ENCODE peak calls at places on chromosome 7, in eight cellular contexts. K is fibroblast of lung, X is choroid plexus epithelial cell, O is bronchial epithelial cell, Y is kidney, J is psoas muscle, L is left ventricle myocardium inferior, Z is IMR-90. G is an unnamed sample.

GRCh38 chr7:106021211-106022067 is 58.4 kb downstream of the CDHR3 start:
- DNase-seq in K (peak; percentile 57), X (peak; percentile 79), O (no peak), Y (no peak), J (no peak), L (no peak), Z (peak; percentile 27), G (no peak)

GRCh38 chr7:82247814-82248433 is 195.7 kb downstream of the CACNA2D1 start:
- DNase-seq in K (peak; percentile 25), X (peak; percentile 52), O (peak; percentile 26), Y (no peak), J (no peak), L (no peak), Z (peak; percentile 7), G (peak; percentile 42)

GRCh38 chr7:135512135-135512887 is 2.4 kb upstream of the CNOT4 start:
- DNase-seq in K (peak; percentile 68), X (peak; percentile 76), O (peak; percentile 80), Y (no peak), J (no peak), L (no peak), Z (peak; percentile 52), G (peak; percentile 78)

GRCh38 chr7:148356303-148356702 is 234.3 kb upstream of the C7orf33 start:
- DNase-seq in K (no peak), X (no peak), O (no peak), Y (peak; percentile 84), J (peak; percentile 82), L (peak; percentile 63), Z (no peak), G (peak; percentile 19)

GRCh38 chr7:125119559-125120115 is 190.0 kb upstream of the POT1 start:
- DNase-seq in K (no peak), X (no peak), O (no peak), Y (no peak), J (no peak), L (no peak), Z (no peak), G (no peak)

GRCh38 chr7:4230352-4230751 is 451.7 kb upstream of the FOXK1 start:
- DNase-seq in K (no peak), X (no peak), O (no peak), Y (no peak), J (no peak), L (no peak), Z (no peak), G (no peak)

GRCh38 chr7:119724041-119724792 is 548.8 kb upstream of the KCND2 start:
- DNase-seq in K (no peak), X (no peak), O (no peak), Y (no peak), J (no peak), L (no peak), Z (no peak), G (no peak)

GRCh38 chr7:13846386-13846785 is 143.1 kb downstream of the ETV1 start:
- DNase-seq in K (no peak), X (peak; percentile 19), O (peak; percentile 36), Y (no peak), J (no peak), L (no peak), Z (no peak), G (peak; percentile 44)

GRCh38 chr7:37028909-37029440 is 304.7 kb upstream of the AOAH start:
- DNase-seq in K (no peak), X (no peak), O (no peak), Y (no peak), J (no peak), L (no peak), Z (no peak), G (no peak)

GRCh38 chr7:130127404-130128395 is 57.4 kb downstream of the KLHDC10 start:
- DNase-seq in K (peak; percentile 52), X (peak; percentile 69), O (no peak), Y (no peak), J (no peak), L (no peak), Z (peak; percentile 44), G (peak; percentile 32)

GRCh38 chr7:29891766-29892165 is 85.5 kb downstream of the WIPF3 start:
- DNase-seq in K (no peak), X (no peak), O (no peak), Y (no peak), J (no peak), L (no peak), Z (no peak), G (no peak)

DNA sequence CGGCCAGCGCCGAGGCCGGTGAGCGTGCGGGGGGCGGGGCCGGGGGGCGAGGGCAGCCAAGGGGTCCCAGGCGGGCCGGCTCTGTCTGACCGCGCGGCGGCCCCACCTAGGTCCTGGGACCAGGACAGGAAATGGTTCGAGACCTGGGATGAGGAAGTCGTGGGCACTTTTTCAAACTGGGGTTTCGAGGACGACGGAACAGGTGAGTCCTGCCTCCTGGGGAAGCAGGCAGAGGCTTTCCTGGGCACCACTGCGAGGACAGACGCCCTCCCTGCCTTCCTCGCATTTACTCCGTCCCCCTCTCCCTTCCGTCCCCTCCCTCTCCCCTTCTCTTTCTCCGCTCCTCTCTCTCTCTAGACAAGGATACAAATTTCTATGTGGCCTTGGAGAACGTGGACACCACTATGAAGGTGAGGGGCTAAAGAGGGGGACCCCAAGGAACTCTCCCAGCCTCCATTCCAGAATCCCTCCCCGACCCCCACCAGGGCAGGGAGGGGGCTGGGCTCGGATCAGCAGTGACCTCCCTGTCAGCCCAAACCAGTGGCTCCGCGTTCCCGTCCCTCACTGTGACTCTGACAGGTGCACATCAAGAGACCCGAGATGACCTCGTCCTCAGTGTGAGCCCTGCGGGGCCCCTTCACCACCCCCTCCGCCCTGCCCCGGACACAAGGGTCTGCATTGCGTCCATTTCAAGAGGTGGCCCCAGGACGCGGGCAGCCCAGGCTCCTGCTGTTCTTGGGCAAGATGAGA is 2.6 kb upstream of the MUC12 start:
- DNase-seq in K (no peak), X (no peak), O (no peak), Y (peak; percentile 84), J (peak; percentile 58), L (no peak), Z (no peak), G (no peak)
- H3K4me3 ChIP-seq in K (no peak overlapping the region), X (no peak overlapping the region), O (no peak overlapping the region), Y (no peak overlapping the region), J (peak overlapping the region; percentile 49), L (peak overlapping the region; percentile 50), Z (no peak overlapping the region), G (peak overlapping the region; percentile 2)

GRCh38 chr7:131327049-131327625 is 539 bp upstream of the MKLN1 start:
- DNase-seq in K (peak; percentile 74), X (peak; percentile 71), O (peak; percentile 61), Y (no peak), J (no peak), L (no peak), Z (peak; percentile 79), G (peak; percentile 81)

GRCh38 chr7:131327626-131328386 is at the start of gene MKLN1:
- DNase-seq in K (peak; percentile 88), X (peak; percentile 90), O (peak; percentile 68), Y (peak; percentile 97), J (peak; percentile 96), L (peak; percentile 95), Z (peak; percentile 85), G (peak; percentile 90)

GRCh38 chr7:131328387-131329175 is 905 bp downstream of the MKLN1 start:
- DNase-seq in K (peak; percentile 38), X (peak; percentile 46), O (peak; percentile 30), Y (no peak), J (no peak), L (no peak), Z (peak; percentile 41), G (peak; percentile 48)

GRCh38 chr7:131330299-131330698 is 2.6 kb downstream of the MKLN1 start:
- DNase-seq in K (no peak), X (no peak), O (peak; percentile 52), Y (no peak), J (no peak), L (no peak), Z (no peak), G (no peak)

GRCh38 chr7:131329176-131329570 is 1.5 kb downstream of the MKLN1 start:
- DNase-seq in K (peak; percentile 44), X (no peak), O (peak; percentile 13), Y (no peak), J (no peak), L (no peak), Z (no peak), G (peak; percentile 24)
- H3K4me3 ChIP-seq in K (peak overlapping the region; percentile 90), X (peak overlapping the region; percentile 95), O (no peak overlapping the region), Y (peak overlapping the region; percentile 76), J (peak overlapping the region; percentile 99), L (peak overlapping the region; percentile 93), Z (peak overlapping the region; percentile 96), G (peak overlapping the region; percentile 98)

GRCh38 chr7:117019786-117020604 is 66.7 kb downstream of the ST7 start:
- DNase-seq in K (peak; percentile 91), X (peak; percentile 96), O (peak; percentile 81), Y (peak; percentile 72), J (peak; percentile 54), L (peak; percentile 57), Z (peak; percentile 97), G (peak; percentile 94)
- H3K4me3 ChIP-seq in K (peak overlapping the region; percentile 57), X (peak overlapping the region; percentile 53), O (no peak overlapping the region), Y (peak overlapping the region; percentile 32), J (peak overlapping the region; percentile 65), L (peak overlapping the region; percentile 58), Z (peak overlapping the region; percentile 35), G (peak overlapping the region; percentile 45)

DNA sequence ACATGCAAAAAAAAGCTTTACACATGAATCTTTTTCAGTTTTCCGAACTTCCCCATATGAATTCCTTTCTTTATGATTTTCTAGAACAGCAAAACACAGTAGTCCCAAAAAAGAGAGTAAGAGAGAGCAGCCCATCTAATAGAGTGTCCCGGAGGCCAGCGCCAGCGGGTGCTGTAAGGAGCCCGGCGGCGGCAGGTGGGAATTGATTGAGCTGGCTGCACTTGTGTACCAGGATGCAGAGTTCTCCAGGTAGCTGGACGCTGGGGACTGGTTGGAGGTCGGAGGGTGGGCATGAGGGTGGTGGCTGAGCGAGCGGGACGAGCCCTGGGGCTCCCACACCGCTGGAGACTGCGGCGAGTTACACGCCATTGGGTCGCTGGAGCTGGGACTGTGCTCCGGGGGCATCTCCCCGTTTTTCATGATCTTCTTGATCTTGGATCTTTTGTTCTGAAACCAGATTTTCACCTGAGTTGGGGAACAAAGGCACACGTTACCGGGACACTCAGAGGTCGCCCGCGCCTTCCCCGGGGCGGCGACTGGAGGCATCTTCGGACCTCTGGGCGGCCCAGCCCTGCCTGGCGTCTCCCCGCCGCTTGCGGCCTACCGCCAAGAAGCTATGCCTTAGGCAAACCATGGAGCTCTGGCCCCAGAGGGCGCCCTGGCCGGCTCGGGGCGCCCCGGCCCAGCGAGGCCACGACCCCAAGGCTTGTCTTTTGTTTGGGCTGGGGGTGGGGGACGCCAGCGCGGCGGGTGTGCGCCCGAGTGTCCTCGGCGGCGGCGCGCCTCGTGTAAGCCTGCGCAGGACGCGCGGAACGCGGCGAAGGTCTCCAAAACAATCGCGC is 3.8 kb downstream of the DLX5 start:
- DNase-seq in K (no peak), X (no peak), O (no peak), Y (no peak), J (no peak), L (no peak), Z (no peak), G (no peak)
- H3K4me3 ChIP-seq in K (no peak overlapping the region), X (no peak overlapping the region), O (no peak overlapping the region), Y (no peak overlapping the region), J (peak overlapping the region; percentile 26), L (peak overlapping the region; percentile 34), Z (no peak overlapping the region), G (no peak overlapping the region)

GRCh38 chr7:47557986-47558670 is 23.8 kb downstream of the TNS3 start:
- DNase-seq in K (no peak), X (no peak), O (peak; percentile 97), Y (no peak), J (peak; percentile 20), L (no peak), Z (no peak), G (no peak)
- H3K4me3 ChIP-seq in K (no peak overlapping the region), X (no peak overlapping the region), O (no peak overlapping the region), Y (no peak overlapping the region), J (no peak overlapping the region), L (no peak overlapping the region), Z (no peak overlapping the region), G (no peak overlapping the region)

GRCh38 chr7:39735903-39736302 is 112.5 kb downstream of the RALA start:
- DNase-seq in K (no peak), X (peak; percentile 58), O (no peak), Y (no peak), J (no peak), L (no peak), Z (peak; percentile 32), G (peak; percentile 17)
- H3K4me3 ChIP-seq in K (no peak overlapping the region), X (no peak overlapping the region), O (no peak overlapping the region), Y (no peak overlapping the region), J (no peak overlapping the region), L (no peak overlapping the region), Z (no peak overlapping the region), G (no peak overlapping the region)

G was measured in cardiac fibroblast.